ENCODE peak calls at places on chromosomes 7 and 10, in six cellular contexts. Q is CD8-positive, alpha-beta T cell; N is A549; S is brain microvascular endothelial cell; D is GM23248; Y is fibroblast of the aortic adventitia. A is an unnamed sample.

GRCh38 chr7:92641921-92642511 is 51.8 kb upstream of the FAM133B start:
- DNase-seq in Q (no peak), N (peak), S (peak), D (peak), Y (peak), A (peak)

GRCh38 chr10:19699299-19699698 is 116.9 kb upstream of the PLXDC2 start:
- DNase-seq in Q (no peak), N (no peak), S (no peak), D (no peak), Y (no peak), A (no peak)

GRCh38 chr10:58631715-58632114 is 119.0 kb downstream of the BICC1 start:
- DNase-seq in Q (no peak), N (peak), S (no peak), D (no peak), Y (peak), A (no peak)

GRCh38 chr7:91941450-91941849 is 788 bp downstream of the AKAP9 start:
- DNase-seq in Q (no peak), N (peak), S (peak), D (peak), Y (peak), A (peak)

GRCh38 chr10:133068741-133069525 is 18.8 kb upstream of the ADGRA1 start:
- DNase-seq in Q (no peak), N (no peak), S (no peak), D (no peak), Y (no peak), A (no peak)

GRCh38 chr7:103710247-103710646 is 264.2 kb upstream of the SLC26A5 start:
- DNase-seq in Q (no peak), N (no peak), S (peak), D (peak), Y (no peak), A (no peak)

GRCh38 chr10:31591569-31591968 is 272.6 kb downstream of the ZEB1 start:
- DNase-seq in Q (no peak), N (no peak), S (no peak), D (no peak), Y (no peak), A (no peak)

GRCh38 chr7:360454-361100 is 70.6 kb downstream of the FOXL3 start:
- DNase-seq in Q (no peak), N (no peak), S (no peak), D (no peak), Y (no peak), A (peak)

GRCh38 chr7:129498021-129498420 is 4.3 kb upstream of the SMKR1 start:
- DNase-seq in Q (no peak), N (no peak), S (no peak), D (no peak), Y (no peak), A (no peak)

GRCh38 chr10:83516788-83517187 is 622.5 kb upstream of the GHITM start:
- DNase-seq in Q (no peak), N (no peak), S (no peak), D (no peak), Y (no peak), A (no peak)

GRCh38 chr7:35657125-35657524 is 37.8 kb downstream of the HERPUD2 start:
- DNase-seq in Q (no peak), N (no peak), S (no peak), D (no peak), Y (no peak), A (no peak)

GRCh38 chr10:51092402-51092801 is 18.1 kb downstream of the PRKG1 start:
- DNase-seq in Q (no peak), N (no peak), S (peak), D (peak), Y (peak), A (no peak)

GRCh38 chr7:102914585-102914984 is 1.8 kb downstream of the LRRC17 start:
- DNase-seq in Q (no peak), N (no peak), S (peak), D (peak), Y (peak), A (no peak)

GRCh38 chr7:101804087-101804631 is 13.3 kb upstream of the CUX1 start:
- DNase-seq in Q (no peak), N (no peak), S (no peak), D (peak), Y (no peak), A (no peak)

GRCh38 chr10:560314-560992 is 129.0 kb downstream of the DIP2C start:
- DNase-seq in Q (no peak), N (no peak), S (no peak), D (no peak), Y (no peak), A (no peak)

GRCh38 chr10:132196178-132197113 is 9.7 kb downstream of the DPYSL4 start:
- DNase-seq in Q (no peak), N (no peak), S (no peak), D (no peak), Y (no peak), A (no peak)

GRCh38 chr10:12689893-12690292 is 311.6 kb downstream of the CCDC3 start:
- DNase-seq in Q (no peak), N (no peak), S (no peak), D (no peak), Y (no peak), A (no peak)

GRCh38 chr10:26869528-26869927 is 8.8 kb upstream of the ABI1 start:
- DNase-seq in Q (no peak), N (no peak), S (no peak), D (peak), Y (peak), A (peak)

GRCh38 chr7:93620057-93620456 is 45.5 kb upstream of the CALCR start:
- DNase-seq in Q (no peak), N (no peak), S (no peak), D (peak), Y (no peak), A (no peak)

GRCh38 chr7:1388021-1388704 is 71.1 kb downstream of the MICALL2 start:
- DNase-seq in Q (no peak), N (no peak), S (no peak), D (no peak), Y (no peak), A (no peak)

GRCh38 chr10:24344695-24345473 is 135.9 kb downstream of the KIAA1217 start:
- DNase-seq in Q (no peak), N (no peak), S (no peak), D (no peak), Y (no peak), A (no peak)

GRCh38 chr7:83065714-83066113 is 97.0 kb downstream of the PCLO start:
- DNase-seq in Q (no peak), N (no peak), S (no peak), D (no peak), Y (no peak), A (no peak)

GRCh38 chr7:30911561-30911969 is at the start of gene AQP1:
- DNase-seq in Q (no peak), N (no peak), S (no peak), D (no peak), Y (peak), A (no peak)

GRCh38 chr10:123945506-123945905 is 53.9 kb upstream of the CPXM2 start:
- DNase-seq in Q (no peak), N (peak), S (peak), D (peak), Y (peak), A (peak)

GRCh38 chr10:130110236-130111114 is at the start of gene C10orf143:
- DNase-seq in Q (peak), N (peak), S (peak), D (peak), Y (peak), A (peak)

GRCh38 chr7:1425292-1426136 is 33.8 kb downstream of the MICALL2 start:
- DNase-seq in Q (no peak), N (no peak), S (no peak), D (peak), Y (no peak), A (no peak)

GRCh38 chr7:121331048-121331447 is 2.2 kb downstream of the WNT16 start:
- DNase-seq in Q (no peak), N (no peak), S (no peak), D (no peak), Y (no peak), A (no peak)

GRCh38 chr10:132329565-132330485 is 2.2 kb upstream of the LRRC27 start:
- DNase-seq in Q (no peak), N (peak), S (peak), D (peak), Y (peak), A (no peak)

GRCh38 chr7:139482662-139483466 is 609 bp downstream of the KLRG2 start:
- DNase-seq in Q (no peak), N (peak), S (no peak), D (peak), Y (no peak), A (no peak)

GRCh38 chr7:107966701-107967100 is 36.3 kb downstream of the LAMB1 start:
- DNase-seq in Q (no peak), N (peak), S (peak), D (peak), Y (peak), A (no peak)

GRCh38 chr10:7093368-7093767 is 317.5 kb downstream of the SFMBT2 start:
- DNase-seq in Q (no peak), N (no peak), S (no peak), D (no peak), Y (no peak), A (no peak)

GRCh38 chr10:86308056-86308455 is 58.5 kb downstream of the GRID1 start:
- DNase-seq in Q (no peak), N (no peak), S (no peak), D (no peak), Y (no peak), A (no peak)

GRCh38 chr10:132951926-132952325 is 9.6 kb upstream of the CFAP46 start:
- DNase-seq in Q (no peak), N (no peak), S (no peak), D (no peak), Y (no peak), A (no peak)

GRCh38 chr10:58514102-58514472 is 1.4 kb downstream of the BICC1 start:
- DNase-seq in Q (no peak), N (no peak), S (no peak), D (peak), Y (no peak), A (no peak)

GRCh38 chr7:156176039-156176438 is 363.8 kb upstream of the SHH start:
- DNase-seq in Q (no peak), N (no peak), S (no peak), D (no peak), Y (no peak), A (no peak)

DNA sequence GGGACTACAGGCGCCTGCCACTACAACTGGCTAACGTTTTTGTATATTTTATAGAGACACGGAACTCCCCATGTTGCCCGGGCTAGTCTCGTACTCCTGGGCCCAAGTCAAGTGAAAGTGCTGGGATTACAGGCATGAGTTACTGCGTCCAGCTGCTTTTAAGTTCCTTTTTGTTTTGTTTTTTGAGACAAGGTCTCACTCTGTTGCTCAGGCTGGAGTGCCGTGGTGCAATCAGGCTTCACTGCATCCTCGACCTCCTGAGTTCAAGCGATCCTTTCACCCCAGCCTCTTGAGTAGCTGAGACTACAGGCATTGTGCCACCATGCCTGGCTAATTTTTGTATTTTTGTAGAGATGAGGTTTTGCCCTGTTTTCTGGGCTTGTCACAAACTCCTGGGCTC is 155.0 kb downstream of the GALNT17 start:
- DNase-seq in Q (no peak), N (no peak), S (no peak), D (no peak), Y (no peak), A (no peak)
- H3K4me3 ChIP-seq in Q (no peak), N (no peak), S (no peak), D (no peak), Y (no peak), A (no peak)

GRCh38 chr10:127410030-127410429 is 139.1 kb upstream of the NPS start:
- DNase-seq in Q (no peak), N (no peak), S (no peak), D (no peak), Y (no peak), A (peak)
- H3K4me3 ChIP-seq in Q (no peak), N (no peak), S (no peak), D (no peak), Y (no peak), A (no peak)

DNA sequence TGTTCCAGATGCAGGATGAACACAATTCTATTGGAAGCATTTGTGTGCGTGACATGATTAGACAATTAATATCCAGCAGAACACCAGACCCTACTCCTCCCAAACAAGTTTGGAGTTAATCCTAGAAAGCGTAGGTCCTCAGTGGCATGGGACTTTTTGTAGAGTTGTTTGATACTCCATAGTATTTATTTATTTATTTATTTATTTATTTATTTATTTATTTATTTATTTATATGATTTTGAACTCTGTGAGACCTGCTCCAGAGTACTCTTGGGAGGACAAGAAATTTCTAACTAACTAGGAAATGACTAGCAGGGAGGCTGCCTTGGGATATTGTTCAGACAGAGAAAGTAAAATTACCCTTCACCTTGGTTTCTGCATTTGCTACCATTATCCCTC is 80.6 kb upstream of the SKAP2 start:
- DNase-seq in Q (no peak), N (no peak), S (no peak), D (no peak), Y (no peak), A (no peak)
- H3K4me3 ChIP-seq in Q (no peak), N (no peak), S (no peak), D (no peak), Y (no peak), A (no peak)

DNA sequence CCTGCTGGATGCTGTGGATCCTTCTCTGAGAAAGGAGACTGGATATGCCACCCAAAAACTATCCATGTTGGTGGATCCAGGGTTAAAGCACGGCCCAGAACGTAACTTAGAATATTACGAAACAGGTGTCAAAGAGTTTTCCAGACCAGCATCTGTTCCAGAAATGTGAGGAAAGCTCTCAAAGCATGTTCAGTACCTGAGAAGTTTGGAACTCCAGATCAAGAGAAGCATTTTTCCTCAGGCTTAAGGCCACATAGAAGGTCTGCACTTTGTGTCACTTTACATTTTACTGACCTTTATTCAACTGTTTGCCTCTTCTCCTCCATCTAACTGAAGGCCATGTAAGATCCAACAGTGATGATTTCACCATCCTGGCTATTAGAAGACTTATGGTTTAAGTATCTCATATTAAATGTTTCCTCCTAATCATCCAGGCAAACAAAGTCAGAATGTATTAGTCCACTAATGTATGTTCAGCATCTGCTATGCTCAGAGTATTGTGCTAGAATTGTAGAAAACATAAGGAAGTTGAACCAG is 340.7 kb upstream of the LRGUK start:
- DNase-seq in Q (no peak), N (no peak), S (no peak), D (no peak), Y (no peak), A (no peak)
- H3K4me3 ChIP-seq in Q (no peak), N (no peak), S (no peak), D (no peak), Y (no peak), A (no peak)

A was measured in Jurkat, Clone E6-1.